ENCODE peak calls at places on chromosomes 2 and 18, in eight cellular contexts. G, X, R, L, M, T, H and P are unnamed samples.

GRCh38 chr2:74206180-74206688 is 7.8 kb downstream of the MTHFD2 start:
- DNase-seq in G (no peak), X (no peak), R (no peak), L (no peak), M (no peak), T (peak; percentile 65), H (no peak), P (no peak)

GRCh38 chr2:239457586-239458445 is 57.0 kb upstream of the HDAC4 start:
- DNase-seq in G (no peak), X (peak; percentile 42), R (peak; percentile 21), L (no peak), M (no peak), T (no peak), H (no peak), P (peak; percentile 29)

GRCh38 chr2:1413156-1413690 is at the start of gene TPO:
- DNase-seq in G (no peak), X (no peak), R (no peak), L (no peak), M (no peak), T (no peak), H (no peak), P (no peak)

GRCh38 chr2:217990389-217990788 is 12.4 kb downstream of the TNS1 start:
- DNase-seq in G (no peak), X (no peak), R (no peak), L (no peak), M (no peak), T (no peak), H (no peak), P (no peak)

GRCh38 chr18:43805646-43806194 is 528.4 kb upstream of the SYT4 start:
- DNase-seq in G (no peak), X (no peak), R (no peak), L (no peak), M (no peak), T (no peak), H (peak; percentile 22), P (no peak)

GRCh38 chr2:237433920-237434319 is 20.0 kb upstream of the COL6A3 start:
- DNase-seq in G (no peak), X (no peak), R (no peak), L (no peak), M (no peak), T (no peak), H (no peak), P (no peak)

GRCh38 chr2:28253543-28253942 is 139.1 kb upstream of the FOSL2 start:
- DNase-seq in G (no peak), X (no peak), R (no peak), L (no peak), M (no peak), T (no peak), H (no peak), P (no peak)

GRCh38 chr2:144944506-144945230 is 424.7 kb upstream of the ZEB2 start:
- DNase-seq in G (no peak), X (no peak), R (no peak), L (no peak), M (no peak), T (peak; percentile 56), H (no peak), P (no peak)

GRCh38 chr2:54656863-54657262 is 66.6 kb upstream of the EML6 start:
- DNase-seq in G (no peak), X (no peak), R (no peak), L (no peak), M (no peak), T (no peak), H (no peak), P (no peak)

GRCh38 chr2:96408631-96409542 is 73.3 kb downstream of the NCAPH start:
- DNase-seq in G (no peak), X (peak; percentile 79), R (peak; percentile 86), L (peak; percentile 76), M (no peak), T (peak; percentile 38), H (peak; percentile 81), P (no peak)

GRCh38 chr2:29253026-29253425 is 137.8 kb downstream of the CLIP4 start:
- DNase-seq in G (no peak), X (no peak), R (no peak), L (no peak), M (no peak), T (no peak), H (no peak), P (no peak)

GRCh38 chr2:235050992-235051351 is 99.2 kb downstream of the SH3BP4 start:
- DNase-seq in G (peak; percentile 82), X (peak; percentile 98), R (peak; percentile 97), L (peak; percentile 94), M (peak; percentile 82), T (peak; percentile 93), H (peak; percentile 96), P (peak; percentile 99)

GRCh38 chr18:55248497-55248896 is 289.2 kb upstream of the CCDC68 start:
- DNase-seq in G (no peak), X (no peak), R (no peak), L (no peak), M (no peak), T (no peak), H (no peak), P (no peak)

GRCh38 chr18:55244520-55244919 is 285.3 kb upstream of the CCDC68 start:
- DNase-seq in G (no peak), X (no peak), R (no peak), L (no peak), M (no peak), T (peak; percentile 32), H (no peak), P (no peak)

GRCh38 chr18:55247032-55247431 is 287.8 kb upstream of the CCDC68 start:
- DNase-seq in G (no peak), X (no peak), R (no peak), L (no peak), M (no peak), T (no peak), H (no peak), P (no peak)

GRCh38 chr18:55245200-55245599 is 285.9 kb upstream of the CCDC68 start:
- DNase-seq in G (no peak), X (no peak), R (no peak), L (no peak), M (no peak), T (peak; percentile 28), H (no peak), P (no peak)

GRCh38 chr18:55246278-55246677 is 287.0 kb upstream of the CCDC68 start:
- DNase-seq in G (no peak), X (no peak), R (no peak), L (no peak), M (no peak), T (no peak), H (no peak), P (no peak)
- H3K27ac ChIP-seq in G (no peak overlapping the region), X (no peak overlapping the region), R (peak overlapping the region; percentile 90), L (no peak overlapping the region), M (no peak overlapping the region), T (no peak overlapping the region), H (peak overlapping the region; percentile 76), P (no peak overlapping the region)

DNA sequence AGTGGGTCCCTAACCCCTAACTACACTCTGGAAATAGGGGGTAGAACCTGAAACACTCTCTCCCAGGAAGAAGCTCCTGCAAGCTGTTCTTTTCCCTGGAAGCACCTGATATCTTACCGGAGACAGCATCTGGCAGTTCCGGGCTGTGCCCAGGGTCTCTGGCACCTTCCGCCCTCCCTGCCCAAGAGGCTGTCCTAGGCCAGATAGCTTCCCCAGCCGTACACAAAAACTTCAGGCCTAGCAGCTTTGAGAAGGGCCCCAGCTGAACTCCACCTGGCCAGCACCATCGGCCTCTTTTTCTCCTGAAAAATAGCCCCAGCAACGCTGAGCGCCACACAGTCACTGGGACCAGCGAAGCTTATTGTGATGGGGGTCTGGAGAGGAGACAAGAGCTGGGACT is 9.7 kb downstream of the OSR1 start:
- DNase-seq in G (no peak), X (no peak), R (no peak), L (no peak), M (no peak), T (no peak), H (no peak), P (no peak)
- H3K27me3 ChIP-seq in G (no peaks in the 10 kb centered on the region), X (no peaks in the 10 kb centered on the region), R (peaks cover 31% of the 10 kb centered on the region), L (peaks cover 32% of the 10 kb centered on the region), M (no peaks in the 10 kb centered on the region), T (no peaks in the 10 kb centered on the region), H (no peaks in the 10 kb centered on the region), P (no peaks in the 10 kb centered on the region)

GRCh38 chr18:42640160-42640559 is 475.3 kb downstream of the RIT2 start:
- DNase-seq in G (no peak), X (no peak), R (no peak), L (no peak), M (no peak), T (no peak), H (no peak), P (no peak)

GRCh38 chr18:42635378-42636048 is 480.0 kb downstream of the RIT2 start:
- DNase-seq in G (no peak), X (no peak), R (no peak), L (no peak), M (no peak), T (no peak), H (no peak), P (no peak)

GRCh38 chr18:42641996-42642395 is 473.5 kb downstream of the RIT2 start:
- DNase-seq in G (no peak), X (no peak), R (peak; percentile 55), L (no peak), M (no peak), T (no peak), H (no peak), P (no peak)

DNA sequence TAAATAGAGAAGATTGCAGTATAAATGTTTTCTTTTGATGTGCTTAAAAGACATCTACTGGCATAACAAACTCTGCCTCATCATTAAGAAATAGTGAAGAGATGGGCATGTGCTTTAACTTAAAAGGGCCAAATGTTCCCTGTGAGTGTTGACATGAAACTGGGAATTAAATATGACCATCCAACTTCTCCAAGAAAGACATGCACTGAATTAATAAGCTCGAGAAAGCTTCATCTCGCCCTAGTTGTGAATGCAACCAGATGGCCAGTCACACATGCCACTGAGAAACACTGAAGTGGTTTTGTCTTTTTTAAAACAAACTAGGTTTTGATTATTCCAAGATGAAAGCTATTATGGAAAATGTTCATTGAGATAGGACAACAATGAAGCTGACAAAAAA is 479.2 kb downstream of the RIT2 start:
- DNase-seq in G (no peak), X (no peak), R (no peak), L (no peak), M (no peak), T (no peak), H (no peak), P (no peak)
- H3K27ac ChIP-seq in G (no peak overlapping the region), X (no peak overlapping the region), R (no peak overlapping the region), L (no peak overlapping the region), M (no peak overlapping the region), T (no peak overlapping the region), H (no peak overlapping the region), P (no peak overlapping the region)

DNA sequence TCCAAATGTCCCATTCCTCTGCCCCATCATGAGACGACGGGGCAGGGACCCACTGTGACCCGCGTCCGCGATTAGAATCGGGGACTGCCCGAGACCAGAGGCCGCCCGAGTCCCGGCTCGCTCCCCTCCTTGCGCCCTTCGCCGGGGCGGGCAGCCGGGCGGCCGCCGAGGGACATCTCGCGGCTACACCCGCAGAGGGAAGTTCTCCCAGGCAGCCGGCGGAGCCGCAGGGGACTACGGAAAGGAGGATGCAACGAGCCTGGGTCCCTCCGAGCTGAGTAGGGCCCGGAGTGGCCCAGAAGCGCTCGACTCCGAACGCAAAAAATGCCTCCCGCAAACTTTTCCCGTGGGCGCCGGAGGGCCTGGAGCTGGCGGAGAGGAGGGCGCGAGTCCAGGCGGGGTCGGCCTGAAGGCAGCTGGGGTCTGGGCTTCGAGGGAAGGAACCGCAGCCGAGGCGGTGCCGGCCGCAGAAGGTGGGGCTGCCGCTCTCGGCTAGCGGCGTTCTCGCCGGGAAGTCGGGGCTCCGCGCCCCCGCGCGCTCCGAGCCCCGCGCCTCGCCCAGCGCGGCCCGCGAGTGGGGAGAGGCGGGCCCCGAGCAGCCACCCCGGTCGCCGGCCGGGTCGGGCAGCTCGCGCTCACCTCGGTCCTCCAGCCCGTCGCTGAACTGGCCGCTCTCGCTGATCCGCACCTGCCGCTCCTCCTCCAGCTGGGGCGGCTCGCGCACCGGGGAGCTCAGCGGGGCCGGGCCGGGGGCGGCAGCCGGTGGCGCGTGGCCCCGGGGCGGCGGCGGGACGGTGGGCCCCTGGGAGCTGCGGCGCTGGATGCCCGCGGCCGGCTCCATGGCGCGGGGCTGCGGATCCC is 475 bp downstream of the TMEM163 start:
- DNase-seq in G (no peak), X (no peak), R (no peak), L (no peak), M (no peak), T (no peak), H (no peak), P (no peak)
- H3K27me3 ChIP-seq in G (peaks cover 10% of the 10 kb centered on the region), X (peaks cover 8% of the 10 kb centered on the region), R (peaks cover 50% of the 10 kb centered on the region), L (peaks cover 91% of the 10 kb centered on the region), M (peaks cover 3% of the 10 kb centered on the region), T (peaks cover 56% of the 10 kb centered on the region), H (peaks cover 35% of the 10 kb centered on the region), P (peaks cover 63% of the 10 kb centered on the region)